ENCODE peak calls at places on chromosomes 4 and X, in seven cellular contexts. O, M, X, Y, E, U and Q are unnamed samples.

GRCh38 chr4:172962564-172963353 is 205.9 kb upstream of the GALNT7 start:
- DNase-seq in O (no peak), M (no peak), X (peak; percentile 45), Y (peak; percentile 82), E (peak; percentile 76), U (no peak), Q (no peak)

GRCh38 chr4:4334798-4335520 is 44.9 kb downstream of the ZBTB49 start:
- DNase-seq in O (peak; percentile 74), M (peak; percentile 65), X (no peak), Y (peak; percentile 35), E (peak; percentile 66), U (peak; percentile 69), Q (no peak)

GRCh38 chrX:40172169-40172979 is 74.6 kb upstream of the BCOR start:
- DNase-seq in O (peak; percentile 42), M (no peak), X (no peak), Y (peak; percentile 70), E (no peak), U (peak; percentile 54), Q (no peak)

GRCh38 chr4:3290889-3291321 is 1.9 kb upstream of the RGS12 start:
- DNase-seq in O (no peak), M (no peak), X (no peak), Y (no peak), E (no peak), U (no peak), Q (no peak)

GRCh38 chrX:9785944-9786741 is at the start of gene SHROOM2:
- DNase-seq in O (no peak), M (no peak), X (no peak), Y (no peak), E (no peak), U (peak; percentile 68), Q (no peak)

GRCh38 chr4:16090306-16090705 is 6.5 kb upstream of the PROM1 start:
- DNase-seq in O (no peak), M (no peak), X (no peak), Y (no peak), E (no peak), U (no peak), Q (no peak)

GRCh38 chrX:134501942-134502341 is 42.0 kb downstream of the HPRT1 start:
- DNase-seq in O (no peak), M (no peak), X (no peak), Y (no peak), E (no peak), U (no peak), Q (no peak)

GRCh38 chrX:68851082-68851481 is 22.3 kb downstream of the EFNB1 start:
- DNase-seq in O (no peak), M (no peak), X (no peak), Y (no peak), E (no peak), U (no peak), Q (no peak)

GRCh38 chr4:33930497-33930896 is 2313.8 kb downstream of the ARAP2 start:
- DNase-seq in O (no peak), M (no peak), X (no peak), Y (peak; percentile 27), E (peak; percentile 28), U (no peak), Q (no peak)

GRCh38 chr4:144584428-144584827 is 61.5 kb upstream of the HHIP start:
- DNase-seq in O (no peak), M (no peak), X (no peak), Y (no peak), E (no peak), U (no peak), Q (no peak)

GRCh38 chrX:134585446-134585845 is 72.8 kb downstream of the PLAC1 start:
- DNase-seq in O (no peak), M (no peak), X (no peak), Y (no peak), E (no peak), U (no peak), Q (no peak)

GRCh38 chr4:185782523-185782922 is 29.5 kb downstream of the SORBS2 start:
- DNase-seq in O (no peak), M (no peak), X (no peak), Y (peak; percentile 73), E (no peak), U (no peak), Q (no peak)

GRCh38 chr4:110907801-110908313 is 285.0 kb upstream of the PITX2 start:
- DNase-seq in O (no peak), M (no peak), X (no peak), Y (no peak), E (no peak), U (no peak), Q (no peak)

GRCh38 chrX:49225858-49226257 is 7.3 kb downstream of the CACNA1F start:
- DNase-seq in O (no peak), M (no peak), X (no peak), Y (no peak), E (no peak), U (no peak), Q (no peak)

GRCh38 chrX:24425806-24426205 is 39.3 kb upstream of the PDK3 start:
- DNase-seq in O (no peak), M (no peak), X (no peak), Y (no peak), E (no peak), U (no peak), Q (no peak)

GRCh38 chrX:41922694-41923171 is 621 bp downstream of the CASK start:
- DNase-seq in O (peak; percentile 17), M (no peak), X (no peak), Y (peak; percentile 17), E (no peak), U (peak; percentile 55), Q (no peak)

GRCh38 chr4:39636786-39637185 is 1.9 kb downstream of the SMIM14 start:
- DNase-seq in O (no peak), M (no peak), X (no peak), Y (peak; percentile 47), E (no peak), U (no peak), Q (no peak)

GRCh38 chr4:73740353-73740778 is at the start of gene CXCL8:
- DNase-seq in O (no peak), M (no peak), X (no peak), Y (peak; percentile 98), E (peak; percentile 93), U (no peak), Q (peak; percentile 13)

GRCh38 chr4:18248611-18249010 is 227.1 kb upstream of the LCORL start:
- DNase-seq in O (no peak), M (no peak), X (no peak), Y (no peak), E (no peak), U (no peak), Q (no peak)

GRCh38 chr4:145153181-145153903 is 27.0 kb downstream of the OTUD4 start:
- DNase-seq in O (no peak), M (no peak), X (no peak), Y (peak; percentile 46), E (no peak), U (no peak), Q (no peak)

GRCh38 chr4:140019619-140020367 is 134.2 kb downstream of the MAML3 start:
- DNase-seq in O (no peak), M (no peak), X (no peak), Y (no peak), E (no peak), U (no peak), Q (no peak)

GRCh38 chr4:154433543-154433942 is 58.1 kb downstream of the DCHS2 start:
- DNase-seq in O (no peak), M (no peak), X (no peak), Y (no peak), E (no peak), U (no peak), Q (no peak)

GRCh38 chr4:130563185-130563890 is 1467.4 kb downstream of the C4orf33 start:
- DNase-seq in O (no peak), M (no peak), X (peak; percentile 31), Y (peak; percentile 51), E (peak; percentile 81), U (peak; percentile 48), Q (no peak)

GRCh38 chrX:63436865-63437264 is 85.7 kb upstream of the SPIN4 start:
- DNase-seq in O (no peak), M (no peak), X (no peak), Y (no peak), E (no peak), U (no peak), Q (no peak)

GRCh38 chr4:184825394-184826314 is at the start of gene ACSL1:
- DNase-seq in O (peak; percentile 83), M (peak; percentile 68), X (no peak), Y (peak; percentile 70), E (no peak), U (peak; percentile 88), Q (peak; percentile 83)